ENCODE peak calls at places on chromosomes 1 and 21, in four cellular contexts. H is T47D; P is stimulated activated CD4-positive, alpha-beta T cell treated with anti-CD3 and anti-CD28 coated beads, Interleukin-2, amount 100 ng/mL, for 48 hours; R is HT1080. B is an unnamed sample.

GRCh38 chr1:89890085-89890754 is 69.4 kb downstream of the LRRC8D start:
- DNase-seq in P (no peak), H (no peak), R (peak), B (peak)

GRCh38 chr1:117633936-117634335 is 28.1 kb downstream of the TENT5C start:
- DNase-seq in P (no peak), R (no peak), H (no peak), B (no peak)

GRCh38 chr1:228941673-228942072 is 206.4 kb downstream of the RHOU start:
- DNase-seq in H (no peak), P (no peak), R (no peak), B (no peak)

GRCh38 chr1:24411963-24412362 is 1.6 kb downstream of the STPG1 start:
- DNase-seq in P (no peak), H (no peak), R (peak), B (no peak)

GRCh38 chr1:11881749-11882441 is 23.1 kb upstream of the NPPB start:
- DNase-seq in P (no peak), R (peak), H (no peak), B (peak)

GRCh38 chr1:248923932-248924331 is 17.9 kb downstream of the PGBD2 start:
- DNase-seq in R (no peak), P (no peak), H (no peak), B (no peak)

GRCh38 chr1:171852273-171852672 is 11.0 kb downstream of the DNM3 start:
- DNase-seq in R (no peak), H (no peak), P (no peak), B (no peak)

GRCh38 chr1:26959722-26960624 is at the start of gene KDF1:
- DNase-seq in P (no peak), R (no peak), H (peak), B (no peak)

GRCh38 chr21:32572574-32573420 is 12.5 kb downstream of the TCP10L start:
- DNase-seq in R (no peak), H (no peak), P (no peak), B (no peak)

GRCh38 chr1:231286603-231287002 is 45.6 kb downstream of the GNPAT start:
- DNase-seq in H (no peak), R (no peak), P (no peak), B (no peak)